ENCODE peak calls at places on chromosomes 7 and 10, in seven cellular contexts. Y is cardiac muscle cell; B is activated T-helper 1 cell treated with anti-CD3 and anti-CD28 coated beads, Interleukin-2, amount 50 U/mL, for 16 hours; O is cerebellar nuclear complex; K is CD4-positive, CD25-positive, alpha-beta regulatory T cell; E is OCI-LY7; A is neural progenitor cell. J is an unnamed sample.

GRCh38 chr10:32253300-32253699 is 93.7 kb downstream of the EPC1 start:
- DNase-seq in Y (no peak), B (no peak), O (no peak), K (no peak), E (no peak), A (no peak), J (peak)

GRCh38 chr7:52639981-52640380 is 395.5 kb upstream of the POM121L12 start:
- DNase-seq in Y (no peak), B (no peak), O (no peak), K (no peak), E (no peak), A (no peak), J (no peak)

GRCh38 chr10:34016541-34016940 is 682.1 kb upstream of the NRP1 start:
- DNase-seq in Y (no peak), B (no peak), O (no peak), K (no peak), E (no peak), A (no peak), J (no peak)

GRCh38 chr7:81780914-81781693 is 11.3 kb upstream of the HGF start:
- DNase-seq in Y (no peak), B (no peak), O (no peak), K (no peak), E (no peak), A (no peak), J (no peak)

GRCh38 chr10:4176500-4177281 is 391.7 kb upstream of the KLF6 start:
- DNase-seq in Y (no peak), B (no peak), O (no peak), K (no peak), E (no peak), A (no peak), J (no peak)

GRCh38 chr10:133474833-133475734 is 21.3 kb downstream of the SCART1 start:
- DNase-seq in Y (no peak), B (no peak), O (no peak), K (no peak), E (no peak), A (no peak), J (no peak)

GRCh38 chr10:119022846-119023552 is 6.5 kb upstream of the NANOS1 start:
- DNase-seq in Y (peak), B (no peak), O (no peak), K (no peak), E (no peak), A (no peak), J (peak)

GRCh38 chr7:157299613-157300405 is 37.0 kb upstream of the DNAJB6 start:
- DNase-seq in Y (peak), B (no peak), O (no peak), K (peak), E (no peak), A (no peak), J (peak)